ENCODE peak calls at places on chromosomes 16 and 17, in six cellular contexts. J is stimulated activated CD4-positive, alpha-beta T cell treated with anti-CD3 and anti-CD28 coated beads, Interleukin-1b, Interleukin-23, amount 100 ng/mL, for 1 hour; L is stimulated activated CD8-positive, alpha-beta memory T cell treated with anti-CD3 and anti-CD28 coated beads, Interleukin-4, amount 100 ng/mL, for 4 hours; F is activated naive CD4-positive, alpha-beta T cell; V is ACHN; N is EL. B is an unnamed sample.

GRCh38 chr17:1522626-1523025 is 6.2 kb upstream of the INPP5K start:
- DNase-seq in J (no peak), F (no peak), L (no peak), V (no peak), N (no peak), B (no peak)

GRCh38 chr17:79573196-79573929 is 37.5 kb downstream of the RBFOX3 start:
- DNase-seq in N (no peak), L (no peak), V (peak), J (no peak), F (no peak), B (no peak)

GRCh38 chr17:2635675-2636074 is 42.2 kb downstream of the PAFAH1B1 start:
- DNase-seq in J (no peak), N (no peak), F (no peak), V (no peak), L (no peak), B (no peak)

GRCh38 chr16:80570106-80570478 is 29.3 kb downstream of the DYNLRB2 start:
- DNase-seq in V (no peak), L (no peak), F (no peak), J (no peak), N (peak), B (no peak)

GRCh38 chr17:31510273-31511175 is 119.0 kb downstream of the RAB11FIP4 start:
- DNase-seq in L (no peak), N (no peak), F (no peak), V (no peak), J (no peak), B (no peak)

GRCh38 chr17:74825003-74825627 is 34.6 kb downstream of the GRIN2C start:
- DNase-seq in J (no peak), L (no peak), V (no peak), F (no peak), N (no peak), B (no peak)

GRCh38 chr17:41060052-41060604 is at the start of gene KRTAP2-3:
- DNase-seq in J (no peak), V (peak), L (no peak), N (peak), F (no peak), B (no peak)

GRCh38 chr17:78364436-78365281 is 4.8 kb upstream of the SOCS3 start:
- DNase-seq in L (no peak), N (no peak), V (no peak), F (no peak), J (no peak), B (no peak)

GRCh38 chr16:50299508-50300105 is 33.3 kb downstream of the ADCY7 start:
- DNase-seq in F (no peak), L (no peak), N (no peak), J (no peak), V (no peak), B (no peak)

GRCh38 chr17:70072900-70073299 is 2.1 kb upstream of the KCNJ16 start:
- DNase-seq in F (no peak), N (no peak), V (no peak), L (no peak), J (no peak), B (no peak)

GRCh38 chr17:77741109-77741508 is 217.4 kb upstream of the TNRC6C start:
- DNase-seq in F (no peak), L (no peak), V (no peak), N (no peak), J (no peak), B (peak)

GRCh38 chr17:71267668-71268067 is 853.2 kb upstream of the SOX9 start:
- DNase-seq in V (no peak), L (no peak), N (no peak), J (no peak), F (no peak), B (no peak)

GRCh38 chr16:30554933-30555847 is 3.0 kb downstream of the ZNF764 start:
- DNase-seq in F (no peak), L (no peak), N (no peak), J (no peak), V (no peak), B (no peak)

GRCh38 chr17:80123791-80124190 is 22.4 kb downstream of the GAA start:
- DNase-seq in L (no peak), V (no peak), F (no peak), J (no peak), N (no peak), B (no peak)

GRCh38 chr17:80261159-80261894 is 675 bp downstream of the RNF213 start:
- DNase-seq in F (peak), J (peak), L (no peak), V (peak), N (peak), B (peak)

GRCh38 chr17:54891176-54891821 is 9.4 kb upstream of the TOM1L1 start:
- DNase-seq in J (no peak), N (peak), L (no peak), F (no peak), V (peak), B (no peak)

GRCh38 chr17:7885357-7886226 is 3.0 kb upstream of the CHD3 start:
- DNase-seq in F (no peak), L (peak), V (peak), J (no peak), N (peak), B (peak)

GRCh38 chr17:10798332-10798749 is 5.6 kb downstream of the TMEM238L start:
- DNase-seq in F (no peak), N (no peak), V (no peak), L (no peak), J (no peak), B (no peak)

GRCh38 chr17:74134991-74135390 is 68.5 kb upstream of the RPL38 start:
- DNase-seq in V (no peak), J (no peak), L (no peak), F (no peak), N (no peak), B (no peak)

GRCh38 chr17:29005936-29006438 is at the start of gene SEZ6:
- DNase-seq in N (peak), L (no peak), J (peak), F (peak), V (peak), B (peak)

GRCh38 chr17:57670769-57671545 is 74.1 kb downstream of the CCDC182 start:
- DNase-seq in J (no peak), F (no peak), V (no peak), N (no peak), L (no peak), B (no peak)

GRCh38 chr16:50267651-50268050 is 1.3 kb downstream of the ADCY7 start:
- DNase-seq in N (no peak), V (no peak), J (no peak), L (no peak), F (no peak), B (no peak)